ENCODE peak calls at places on chromosomes 1 and 21, in eight cellular contexts. A is OCI-LY7, W is pancreas, H is astrocyte of the cerebellum, Y is dorsolateral prefrontal cortex, M is hepatocyte, F is astrocyte of the spinal cord, N is neuronal stem cell. Q is an unnamed sample.

GRCh38 chr21:37257526-37257966 is 9.6 kb downstream of the VPS26C start:
- DNase-seq in F (peak), N (no peak), M (no peak), Y (no peak), W (no peak), H (no peak), A (no peak), Q (no peak)

GRCh38 chr1:110310300-110310699 is 28.9 kb upstream of the RBM15 start:
- DNase-seq in N (no peak), Y (no peak), W (no peak), F (no peak), A (no peak), M (no peak), H (no peak), Q (no peak)

GRCh38 chr1:106620521-106620954 is 435.9 kb upstream of the PRMT6 start:
- DNase-seq in Y (peak), M (no peak), A (no peak), W (no peak), N (no peak), H (peak), F (peak), Q (no peak)

GRCh38 chr1:78070758-78071157 is 25.0 kb downstream of the GIPC2 start:
- DNase-seq in H (peak), Y (no peak), N (no peak), F (peak), A (no peak), W (no peak), M (no peak), Q (no peak)

GRCh38 chr1:107963601-107964396 is 1.2 kb downstream of the VAV3 start:
- DNase-seq in M (peak), F (peak), A (peak), W (no peak), Y (no peak), H (no peak), N (no peak), Q (peak)

GRCh38 chr1:67683306-67683705 is 1.7 kb upstream of the GADD45A start:
- DNase-seq in A (no peak), Y (no peak), H (peak), F (peak), M (no peak), W (no peak), N (no peak), Q (no peak)

GRCh38 chr1:113966013-113966412 is 13.3 kb upstream of the OLFML3 start:
- DNase-seq in W (no peak), N (no peak), H (no peak), F (peak), A (no peak), Y (no peak), M (no peak), Q (no peak)

GRCh38 chr1:219416598-219417238 is 196.2 kb downstream of the ZC3H11B start:
- DNase-seq in Y (no peak), H (no peak), F (peak), W (peak), A (peak), M (peak), N (peak), Q (peak)

GRCh38 chr1:2437617-2438016 is 25.3 kb upstream of the PEX10 start:
- DNase-seq in W (no peak), H (no peak), F (no peak), M (no peak), A (no peak), N (no peak), Y (no peak), Q (no peak)

GRCh38 chr1:93756656-93757055 is 75.0 kb upstream of the BCAR3 start:
- DNase-seq in H (no peak), A (no peak), W (no peak), M (no peak), N (no peak), F (no peak), Y (no peak), Q (no peak)

GRCh38 chr1:5688479-5689077 is 303.6 kb downstream of the NPHP4 start:
- DNase-seq in F (no peak), N (no peak), Y (no peak), W (no peak), M (peak), A (no peak), H (no peak), Q (no peak)

GRCh38 chr1:227728059-227728891 is 6.8 kb downstream of the JMJD4 start:
- DNase-seq in N (peak), W (peak), Y (no peak), A (peak), F (peak), M (peak), H (peak), Q (peak)

DNA sequence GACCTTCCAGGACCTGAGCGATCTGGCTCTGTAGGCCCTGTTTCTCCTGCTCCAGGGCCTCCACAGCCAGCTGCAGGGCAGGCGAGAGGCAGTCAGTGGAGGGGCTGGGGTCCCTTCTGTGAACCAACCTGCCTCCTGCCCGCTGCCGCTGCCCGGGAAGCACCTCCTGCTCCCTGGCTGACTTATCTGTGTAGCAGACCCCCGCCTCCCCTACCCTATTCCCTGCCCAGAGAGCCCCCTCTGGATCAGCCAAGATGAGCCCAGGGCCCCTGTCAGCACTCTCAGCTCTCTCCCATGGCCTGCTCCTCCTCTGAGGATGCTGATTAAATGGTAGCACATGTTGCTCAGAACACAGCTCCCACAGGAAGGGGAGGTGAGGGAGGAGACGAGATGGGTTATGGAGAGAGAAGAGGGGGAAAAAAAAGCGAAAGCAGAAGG is 1.9 kb downstream of the NES start:
- DNase-seq in A (no peak), W (no peak), H (no peak), M (no peak), N (no peak), Y (no peak), F (no peak), Q (no peak)
- H3K4me3 ChIP-seq in A (no peak), W (no peak), H (peak), M (no peak), N (peak), Y (no peak), F (peak), Q (no peak)

GRCh38 chr1:204325944-204326343 is 33.8 kb downstream of the PLEKHA6 start:
- DNase-seq in Y (no peak), A (no peak), W (no peak), M (no peak), F (no peak), N (no peak), H (no peak), Q (no peak)
- H3K4me3 ChIP-seq in Y (no peak), A (no peak), W (no peak), M (no peak), F (no peak), N (no peak), H (no peak), Q (no peak)

DNA sequence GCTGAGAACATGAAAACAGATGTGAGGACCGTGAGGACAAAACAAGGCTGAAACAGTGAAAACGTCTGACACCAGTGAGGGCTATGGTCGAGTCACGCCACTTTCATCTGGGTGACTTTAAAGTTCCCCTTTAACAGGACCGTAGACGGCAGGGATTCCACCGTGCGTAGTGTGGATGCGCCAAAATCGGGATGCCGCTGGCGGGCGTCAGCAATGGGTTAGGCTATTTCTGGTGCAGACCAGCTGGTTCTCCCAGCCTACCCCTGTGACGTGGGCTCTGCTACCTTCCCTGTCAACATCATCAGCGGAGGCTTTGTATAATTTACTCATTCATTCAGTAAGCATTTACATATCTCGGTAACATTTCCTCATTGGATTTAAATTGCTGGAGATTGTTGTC is 246.6 kb upstream of the AJAP1 start:
- DNase-seq in Y (no peak), N (no peak), F (no peak), H (no peak), A (no peak), W (no peak), M (no peak), Q (no peak)
- H3K4me3 ChIP-seq in Y (no peak), N (no peak), F (no peak), H (no peak), A (no peak), W (no peak), M (no peak), Q (no peak)

DNA sequence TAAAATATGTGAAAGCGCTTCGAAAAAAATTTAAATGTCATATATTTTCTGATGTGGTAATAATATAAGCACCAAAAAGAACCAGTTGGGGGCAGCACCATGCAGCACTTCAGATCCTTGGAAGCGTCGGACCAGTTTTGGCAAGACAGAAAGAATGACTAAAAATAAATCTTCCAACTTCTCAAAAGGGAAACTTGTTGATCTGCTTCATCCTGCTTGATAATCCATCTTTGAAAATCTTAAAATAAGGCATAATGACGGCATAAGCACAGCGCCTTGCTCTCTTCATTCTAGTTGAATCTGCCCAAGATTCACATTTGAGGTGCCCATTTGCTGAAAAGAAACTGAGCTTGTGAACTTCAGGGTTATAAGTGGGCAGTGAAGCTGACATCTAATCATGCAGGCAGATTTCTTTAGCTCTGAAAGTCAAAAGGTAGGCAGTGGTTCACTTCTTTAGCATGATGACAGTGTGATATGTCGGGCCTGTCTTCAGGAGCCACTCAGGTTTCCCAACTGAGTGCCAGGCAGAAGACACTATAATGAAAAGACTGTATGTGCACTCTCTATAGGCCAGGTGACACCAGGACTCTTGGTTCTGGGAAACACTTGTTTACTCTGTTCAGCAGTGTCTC is 19.8 kb upstream of the MUTYH start:
- DNase-seq in A (peak), H (peak), W (peak), Y (peak), M (peak), F (peak), N (no peak), Q (no peak)
- H3K4me3 ChIP-seq in A (no peak), H (no peak), W (no peak), Y (peak), M (no peak), F (no peak), N (no peak), Q (no peak)

DNA sequence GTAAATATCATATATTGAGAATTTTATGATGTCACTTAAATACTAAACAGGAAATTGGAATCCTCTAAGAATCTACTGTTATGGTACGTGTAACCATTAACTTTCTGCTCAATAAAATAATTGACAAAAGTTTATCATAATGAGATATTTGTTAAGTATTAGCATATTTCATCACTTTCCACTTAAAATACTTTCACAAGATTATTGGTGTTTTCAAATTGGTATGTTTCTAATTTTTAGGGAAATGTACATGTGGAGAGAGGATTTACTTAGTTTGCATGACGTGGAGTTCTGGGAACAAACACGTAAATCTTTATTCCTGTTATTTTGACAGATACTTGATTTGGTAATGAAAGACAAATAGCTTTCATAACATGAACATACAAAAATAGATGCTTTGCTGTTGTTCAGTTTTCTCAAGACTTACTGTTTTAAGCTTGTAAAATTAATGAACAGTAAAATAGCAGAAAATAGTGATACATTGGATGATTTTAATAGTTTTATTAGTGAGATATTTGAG is 1.6 kb downstream of the SRSF11 start:
- DNase-seq in F (peak), H (no peak), M (no peak), N (no peak), Y (no peak), A (no peak), W (no peak), Q (no peak)
- H3K4me3 ChIP-seq in F (peak), H (peak), M (peak), N (peak), Y (peak), A (peak), W (no peak), Q (peak)

GRCh38 chr1:99004270-99005141 is at the start of gene PLPPR5:
- DNase-seq in A (no peak), Y (peak), W (no peak), N (peak), H (no peak), M (peak), F (no peak), Q (no peak)
- H3K4me3 ChIP-seq in A (no peak), Y (peak), W (peak), N (peak), H (peak), M (peak), F (peak), Q (no peak)

Q was measured in Jurkat, Clone E6-1.